ENCODE peak calls at places on chromosomes 12 and 14, in four cellular contexts. One of them, this sample, is unnamed.

GRCh38 chr12:112151766-112152541 is 26.6 kb downstream of the TRAFD1 start:
- DNase-seq in stimulated activated CD4-positive, alpha-beta T cell treated with anti-CD3 and anti-CD28 coated beads, TNF-alpha, amount 100 ng/mL, for 48 hours: no peak
- DNase-seq in left cardiac atrium: no peak
- DNase-seq in C1 segment of cervical spinal cord: no peak
- DNase-seq in this sample: no peak

GRCh38 chr12:119940881-119941280 is 48.2 kb upstream of the BICDL1 start:
- DNase-seq in stimulated activated CD4-positive, alpha-beta T cell treated with anti-CD3 and anti-CD28 coated beads, TNF-alpha, amount 100 ng/mL, for 48 hours: no peak
- DNase-seq in C1 segment of cervical spinal cord: no peak
- DNase-seq in left cardiac atrium: no peak
- DNase-seq in this sample: no peak

GRCh38 chr14:44700184-44700583 is 193.1 kb upstream of the FSCB start:
- DNase-seq in stimulated activated CD4-positive, alpha-beta T cell treated with anti-CD3 and anti-CD28 coated beads, TNF-alpha, amount 100 ng/mL, for 48 hours: no peak
- DNase-seq in left cardiac atrium: no peak
- DNase-seq in C1 segment of cervical spinal cord: no peak
- DNase-seq in this sample: no peak

GRCh38 chr14:37048666-37049071 is 123.7 kb downstream of the SLC25A21 start:
- DNase-seq in C1 segment of cervical spinal cord: no peak
- DNase-seq in stimulated activated CD4-positive, alpha-beta T cell treated with anti-CD3 and anti-CD28 coated beads, TNF-alpha, amount 100 ng/mL, for 48 hours: no peak
- DNase-seq in left cardiac atrium: no peak
- DNase-seq in this sample: no peak

GRCh38 chr14:55389330-55389729 is 22.3 kb downstream of the ATG14 start:
- DNase-seq in left cardiac atrium: no peak
- DNase-seq in stimulated activated CD4-positive, alpha-beta T cell treated with anti-CD3 and anti-CD28 coated beads, TNF-alpha, amount 100 ng/mL, for 48 hours: no peak
- DNase-seq in C1 segment of cervical spinal cord: no peak
- DNase-seq in this sample: no peak

GRCh38 chr12:93733358-93733757 is 56.2 kb downstream of the CRADD start:
- DNase-seq in C1 segment of cervical spinal cord: no peak
- DNase-seq in stimulated activated CD4-positive, alpha-beta T cell treated with anti-CD3 and anti-CD28 coated beads, TNF-alpha, amount 100 ng/mL, for 48 hours: no peak
- DNase-seq in left cardiac atrium: no peak
- DNase-seq in this sample: no peak

GRCh38 chr14:32559048-32559447 is 229.9 kb downstream of the AKAP6 start:
- DNase-seq in C1 segment of cervical spinal cord: no peak
- DNase-seq in left cardiac atrium: no peak
- DNase-seq in stimulated activated CD4-positive, alpha-beta T cell treated with anti-CD3 and anti-CD28 coated beads, TNF-alpha, amount 100 ng/mL, for 48 hours: no peak
- DNase-seq in this sample: no peak

GRCh38 chr14:90330203-90331196 is 1.2 kb downstream of the NRDE2 start:
- DNase-seq in stimulated activated CD4-positive, alpha-beta T cell treated with anti-CD3 and anti-CD28 coated beads, TNF-alpha, amount 100 ng/mL, for 48 hours: no peak
- DNase-seq in C1 segment of cervical spinal cord: no peak
- DNase-seq in left cardiac atrium: no peak
- DNase-seq in this sample: no peak

GRCh38 chr12:1500095-1500801 is 94.1 kb downstream of the FBXL14 start:
- DNase-seq in stimulated activated CD4-positive, alpha-beta T cell treated with anti-CD3 and anti-CD28 coated beads, TNF-alpha, amount 100 ng/mL, for 48 hours: no peak
- DNase-seq in left cardiac atrium: peak; percentile 62
- DNase-seq in C1 segment of cervical spinal cord: no peak
- DNase-seq in this sample: no peak

GRCh38 chr14:25463475-25463874 is 413.5 kb upstream of the STXBP6 start:
- DNase-seq in stimulated activated CD4-positive, alpha-beta T cell treated with anti-CD3 and anti-CD28 coated beads, TNF-alpha, amount 100 ng/mL, for 48 hours: no peak
- DNase-seq in C1 segment of cervical spinal cord: no peak
- DNase-seq in left cardiac atrium: no peak
- DNase-seq in this sample: no peak

GRCh38 chr14:70718383-70719123 is 76.8 kb downstream of the TTC9 start:
- DNase-seq in left cardiac atrium: no peak
- DNase-seq in C1 segment of cervical spinal cord: no peak
- DNase-seq in stimulated activated CD4-positive, alpha-beta T cell treated with anti-CD3 and anti-CD28 coated beads, TNF-alpha, amount 100 ng/mL, for 48 hours: no peak
- DNase-seq in this sample: no peak

GRCh38 chr12:19744760-19745218 is 305.5 kb downstream of the AEBP2 start:
- DNase-seq in left cardiac atrium: no peak
- DNase-seq in stimulated activated CD4-positive, alpha-beta T cell treated with anti-CD3 and anti-CD28 coated beads, TNF-alpha, amount 100 ng/mL, for 48 hours: no peak
- DNase-seq in C1 segment of cervical spinal cord: no peak
- DNase-seq in this sample: no peak

GRCh38 chr14:74804219-74804825 is 41.2 kb downstream of the YLPM1 start:
- DNase-seq in stimulated activated CD4-positive, alpha-beta T cell treated with anti-CD3 and anti-CD28 coated beads, TNF-alpha, amount 100 ng/mL, for 48 hours: no peak
- DNase-seq in C1 segment of cervical spinal cord: no peak
- DNase-seq in left cardiac atrium: no peak
- DNase-seq in this sample: no peak

GRCh38 chr12:132776816-132777568 is 15.4 kb upstream of the ANKLE2 start:
- DNase-seq in left cardiac atrium: peak; percentile 80
- DNase-seq in C1 segment of cervical spinal cord: no peak
- DNase-seq in stimulated activated CD4-positive, alpha-beta T cell treated with anti-CD3 and anti-CD28 coated beads, TNF-alpha, amount 100 ng/mL, for 48 hours: no peak
- DNase-seq in this sample: no peak

GRCh38 chr12:89960607-89961394 is 252.2 kb upstream of the ATP2B1 start:
- DNase-seq in stimulated activated CD4-positive, alpha-beta T cell treated with anti-CD3 and anti-CD28 coated beads, TNF-alpha, amount 100 ng/mL, for 48 hours: no peak
- DNase-seq in left cardiac atrium: no peak
- DNase-seq in C1 segment of cervical spinal cord: no peak
- DNase-seq in this sample: no peak

GRCh38 chr12:16389594-16389993 is 42.1 kb downstream of the MGST1 start:
- DNase-seq in left cardiac atrium: no peak
- DNase-seq in stimulated activated CD4-positive, alpha-beta T cell treated with anti-CD3 and anti-CD28 coated beads, TNF-alpha, amount 100 ng/mL, for 48 hours: no peak
- DNase-seq in C1 segment of cervical spinal cord: no peak
- DNase-seq in this sample: no peak

GRCh38 chr12:107415834-107416233 is 269.8 kb upstream of the PWP1 start:
- DNase-seq in stimulated activated CD4-positive, alpha-beta T cell treated with anti-CD3 and anti-CD28 coated beads, TNF-alpha, amount 100 ng/mL, for 48 hours: no peak
- DNase-seq in C1 segment of cervical spinal cord: no peak
- DNase-seq in left cardiac atrium: no peak
- DNase-seq in this sample: no peak

GRCh38 chr12:116931665-116932064 is 20.9 kb downstream of the FBXW8 start:
- DNase-seq in stimulated activated CD4-positive, alpha-beta T cell treated with anti-CD3 and anti-CD28 coated beads, TNF-alpha, amount 100 ng/mL, for 48 hours: no peak
- DNase-seq in left cardiac atrium: no peak
- DNase-seq in C1 segment of cervical spinal cord: no peak
- DNase-seq in this sample: no peak

GRCh38 chr12:93954160-93955112 is 193.9 kb upstream of the PLXNC1 start:
- DNase-seq in left cardiac atrium: peak; percentile 58
- DNase-seq in C1 segment of cervical spinal cord: no peak
- DNase-seq in stimulated activated CD4-positive, alpha-beta T cell treated with anti-CD3 and anti-CD28 coated beads, TNF-alpha, amount 100 ng/mL, for 48 hours: no peak
- DNase-seq in this sample: no peak

GRCh38 chr12:27334052-27334720 is 1.6 kb downstream of the BMAL2 start:
- DNase-seq in C1 segment of cervical spinal cord: no peak
- DNase-seq in stimulated activated CD4-positive, alpha-beta T cell treated with anti-CD3 and anti-CD28 coated beads, TNF-alpha, amount 100 ng/mL, for 48 hours: no peak
- DNase-seq in left cardiac atrium: no peak
- DNase-seq in this sample: peak; percentile 12

GRCh38 chr14:51022769-51023168 is 72.1 kb downstream of the TRIM9 start:
- DNase-seq in stimulated activated CD4-positive, alpha-beta T cell treated with anti-CD3 and anti-CD28 coated beads, TNF-alpha, amount 100 ng/mL, for 48 hours: no peak
- DNase-seq in left cardiac atrium: no peak
- DNase-seq in C1 segment of cervical spinal cord: peak; percentile 41
- DNase-seq in this sample: no peak

GRCh38 chr12:77032406-77032805 is 33.0 kb downstream of the E2F7 start:
- DNase-seq in stimulated activated CD4-positive, alpha-beta T cell treated with anti-CD3 and anti-CD28 coated beads, TNF-alpha, amount 100 ng/mL, for 48 hours: no peak
- DNase-seq in C1 segment of cervical spinal cord: no peak
- DNase-seq in left cardiac atrium: no peak
- DNase-seq in this sample: no peak

This sample was measured in GM18507.